ENCODE peak calls at places on chromosomes 3 and 15, in seven cellular contexts. K is retinal pigment epithelial cell, O is aorta, Y is transverse colon, U is tibial nerve, B is adrenal gland, Q is A549. V is an unnamed sample.

GRCh38 chr15:77528968-77529319 is 103.8 kb downstream of the LINGO1 start:
- DNase-seq in Y (no peak), K (no peak), U (no peak), B (no peak), Q (no peak), O (peak), V (no peak)

GRCh38 chr3:196431193-196432136 is 762 bp downstream of the UBXN7 start:
- DNase-seq in K (no peak), U (no peak), O (peak), B (peak), Q (peak), Y (peak), V (no peak)

GRCh38 chr15:59420108-59420507 is 17.9 kb upstream of the FAM81A start:
- DNase-seq in B (no peak), Q (no peak), K (no peak), U (no peak), Y (no peak), O (no peak), V (no peak)

GRCh38 chr15:92392966-92393286 is 755 bp upstream of the ST8SIA2 start:
- DNase-seq in Q (no peak), K (no peak), B (no peak), O (no peak), U (no peak), Y (no peak), V (no peak)

GRCh38 chr15:30923429-30923828 is 19.7 kb downstream of the FAN1 start:
- DNase-seq in U (no peak), Y (no peak), Q (no peak), K (no peak), B (no peak), O (no peak), V (no peak)

GRCh38 chr3:179304605-179305004 is 18.2 kb upstream of the ZNF639 start:
- DNase-seq in Y (no peak), O (no peak), U (no peak), Q (no peak), K (no peak), B (no peak), V (no peak)

GRCh38 chr3:14453368-14453710 is 50.9 kb downstream of the SLC6A6 start:
- DNase-seq in B (no peak), O (no peak), Y (no peak), K (no peak), U (no peak), Q (no peak), V (no peak)

GRCh38 chr3:1172642-1173041 is 79.8 kb downstream of the CNTN6 start:
- DNase-seq in Q (no peak), B (peak), K (no peak), O (no peak), U (no peak), Y (no peak), V (no peak)

GRCh38 chr15:22902046-22902445 is 63.6 kb downstream of the NIPA2 start:
- DNase-seq in O (peak), Q (no peak), B (no peak), U (no peak), Y (no peak), K (no peak), V (no peak)

GRCh38 chr3:53194218-53195065 is 33.4 kb downstream of the PRKCD start:
- DNase-seq in B (peak), Q (no peak), O (peak), U (no peak), K (no peak), Y (no peak), V (no peak)

GRCh38 chr15:76514292-76514691 is 177.7 kb downstream of the ISL2 start:
- DNase-seq in Y (no peak), Q (no peak), O (no peak), K (no peak), U (no peak), B (no peak), V (no peak)

GRCh38 chr3:104687362-104687761 is 679.3 kb upstream of the ALCAM start:
- DNase-seq in B (no peak), Q (no peak), K (no peak), O (no peak), Y (no peak), U (no peak), V (no peak)

GRCh38 chr3:120393761-120394160 is 44.6 kb upstream of the LRRC58 start:
- DNase-seq in U (no peak), Q (no peak), Y (no peak), O (no peak), K (no peak), B (no peak), V (no peak)

GRCh38 chr3:57152150-57152549 is 13.0 kb downstream of the IL17RD start:
- DNase-seq in Q (no peak), B (peak), O (no peak), K (no peak), U (no peak), Y (no peak), V (no peak)
- H3K4me3 ChIP-seq in Q (no peak), B (no peak), O (no peak), K (peak), U (no peak), Y (no peak), V (no peak)

DNA sequence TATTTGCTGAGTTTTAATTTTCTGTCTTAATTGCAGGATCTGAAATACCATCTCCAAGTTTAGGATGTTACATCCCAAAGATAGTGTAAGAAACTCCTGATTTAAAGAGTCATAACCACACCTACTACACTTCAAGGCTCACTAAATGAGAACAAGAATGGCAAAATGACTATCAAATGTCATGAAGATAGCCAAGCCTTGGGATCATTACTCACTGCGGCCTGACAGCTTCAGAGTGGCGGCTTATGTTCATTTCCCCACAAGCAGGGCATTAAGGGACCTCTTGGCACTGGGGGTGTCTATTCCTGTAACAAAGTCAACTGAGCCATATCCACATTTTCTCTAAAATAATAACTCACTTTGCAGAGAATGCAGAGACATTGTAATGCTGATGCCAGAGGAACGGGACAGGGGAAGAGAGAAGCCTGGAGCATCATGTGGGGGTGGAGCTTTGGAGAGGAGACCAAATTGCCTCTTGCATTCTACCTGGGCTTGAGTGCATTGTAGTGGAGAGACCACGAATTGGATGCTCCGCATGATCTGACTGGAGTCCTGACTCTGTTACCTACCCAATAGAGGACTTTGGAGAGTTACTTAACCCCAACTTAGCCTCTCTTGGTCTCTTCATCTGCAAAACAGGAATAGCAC is 219.2 kb downstream of the OPA1 start:
- DNase-seq in Q (no peak), B (peak), O (no peak), U (no peak), K (no peak), Y (no peak), V (no peak)
- H3K4me3 ChIP-seq in Q (no peak), B (no peak), O (no peak), U (no peak), K (no peak), Y (no peak), V (no peak)

DNA sequence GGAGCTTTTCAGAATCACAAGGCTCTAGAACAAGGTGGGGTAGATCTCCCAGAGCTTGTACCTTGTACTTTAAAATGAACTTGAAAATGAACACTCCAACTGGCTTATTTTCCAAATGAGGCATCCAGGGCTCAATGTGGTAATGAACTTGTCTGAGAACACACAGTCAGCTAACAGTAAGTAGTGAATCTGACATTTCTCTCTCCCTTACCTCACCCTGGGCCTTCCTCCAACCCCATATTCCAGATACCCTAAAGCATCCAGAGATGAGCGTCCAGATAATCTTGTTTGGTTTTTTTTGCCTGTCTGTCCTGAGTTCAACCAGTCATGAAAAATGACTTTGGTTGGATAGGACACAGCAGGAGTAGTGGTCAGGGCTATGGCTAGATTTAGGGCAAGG is 81.7 kb upstream of the THBS1 start:
- DNase-seq in U (no peak), K (no peak), B (no peak), Q (no peak), Y (no peak), O (no peak), V (no peak)
- H3K4me3 ChIP-seq in U (no peak), K (no peak), B (no peak), Q (no peak), Y (no peak), O (no peak), V (no peak)

DNA sequence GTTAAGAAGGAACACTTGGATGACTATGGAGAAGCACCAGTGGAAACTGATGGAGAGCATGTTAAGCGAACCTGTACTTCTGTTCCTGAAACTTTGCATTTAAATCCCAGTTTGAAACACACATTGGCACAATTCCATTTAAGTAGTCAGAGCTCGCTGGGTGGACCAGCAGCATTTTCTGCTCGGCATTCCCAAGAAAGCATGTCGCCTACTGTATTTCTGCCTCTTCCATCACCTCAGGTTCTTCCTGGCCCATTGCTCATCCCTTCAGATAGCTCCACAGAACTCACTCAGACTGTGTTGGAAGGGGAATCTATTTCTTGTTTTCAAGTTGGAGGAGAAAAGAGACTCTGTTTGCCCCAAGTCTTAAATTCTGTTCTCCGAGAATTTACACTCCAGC is 3.0 kb downstream of the SKIL start:
- DNase-seq in O (no peak), Q (no peak), K (no peak), U (no peak), B (no peak), Y (no peak), V (no peak)
- H3K4me3 ChIP-seq in O (peak), Q (peak), K (peak), U (no peak), B (no peak), Y (no peak), V (no peak)

GRCh38 chr3:4351164-4351855 is 48.1 kb downstream of the SETMAR start:
- DNase-seq in Q (no peak), U (no peak), O (no peak), B (no peak), Y (no peak), K (peak), V (no peak)

GRCh38 chr3:4351872-4352271 is 48.7 kb downstream of the SETMAR start:
- DNase-seq in B (no peak), Q (no peak), Y (no peak), K (peak), O (no peak), U (no peak), V (no peak)

GRCh38 chr3:4355401-4356224 is 52.4 kb downstream of the SETMAR start:
- DNase-seq in K (peak), Q (no peak), U (peak), B (peak), O (no peak), Y (no peak), V (no peak)

GRCh38 chr3:4356225-4356540 is 53.0 kb downstream of the SETMAR start:
- DNase-seq in K (no peak), B (no peak), Y (no peak), U (no peak), O (no peak), Q (no peak), V (no peak)

GRCh38 chr3:4350789-4351163 is 47.6 kb downstream of the SETMAR start:
- DNase-seq in K (no peak), O (no peak), U (no peak), B (peak), Q (peak), Y (peak), V (peak)
- H3K4me3 ChIP-seq in K (peak), O (peak), U (peak), B (peak), Q (no peak), Y (no peak), V (no peak)

DNA sequence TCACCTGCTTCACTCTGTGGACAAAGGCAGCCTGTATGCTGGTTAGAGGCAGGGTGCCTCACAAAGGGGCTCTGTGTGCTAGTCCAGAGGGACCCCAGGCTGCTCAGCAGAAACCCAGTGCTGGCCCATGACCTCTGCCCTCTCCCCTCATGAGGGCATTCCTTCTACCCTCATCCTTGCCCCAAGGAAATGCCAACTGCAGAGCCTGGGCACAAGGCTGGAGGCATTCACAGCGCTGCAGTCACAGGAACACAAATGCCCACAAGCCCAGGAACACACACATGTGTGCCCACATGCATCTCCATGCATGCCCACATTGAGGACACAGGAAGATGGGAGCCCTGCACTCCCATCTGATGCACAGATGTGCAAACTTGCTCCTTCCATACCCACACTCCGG is 3.8 kb downstream of the INKA1 start:
- DNase-seq in U (no peak), B (no peak), K (no peak), Q (no peak), O (no peak), Y (no peak), V (no peak)
- H3K4me3 ChIP-seq in U (no peak), B (no peak), K (no peak), Q (no peak), O (no peak), Y (no peak), V (no peak)

GRCh38 chr15:74587924-74588323 is 27.7 kb upstream of the CLK3 start:
- DNase-seq in B (no peak), K (no peak), U (no peak), O (no peak), Q (no peak), Y (no peak), V (no peak)
- H3K4me3 ChIP-seq in B (no peak), K (no peak), U (no peak), O (no peak), Q (no peak), Y (no peak), V (no peak)

GRCh38 chr3:172536993-172537419 is 13.8 kb upstream of the TNFSF10 start:
- DNase-seq in Y (no peak), K (no peak), Q (no peak), B (no peak), U (no peak), O (no peak), V (no peak)

GRCh38 chr3:172537521-172538158 is 14.4 kb upstream of the TNFSF10 start:
- DNase-seq in K (no peak), U (no peak), O (no peak), B (no peak), Q (no peak), Y (no peak), V (no peak)

GRCh38 chr3:172539273-172539672 is 16.0 kb upstream of the TNFSF10 start:
- DNase-seq in U (no peak), B (no peak), K (no peak), Q (no peak), Y (no peak), O (no peak), V (no peak)

GRCh38 chr3:172536505-172536904 is 13.3 kb upstream of the TNFSF10 start:
- DNase-seq in K (no peak), U (no peak), O (no peak), Q (no peak), B (no peak), Y (no peak), V (no peak)

GRCh38 chr3:172538368-172539264 is 15.4 kb upstream of the TNFSF10 start:
- DNase-seq in Q (no peak), Y (no peak), K (no peak), B (no peak), O (no peak), U (no peak), V (no peak)
- H3K4me3 ChIP-seq in Q (no peak), Y (no peak), K (no peak), B (no peak), O (no peak), U (no peak), V (no peak)

GRCh38 chr3:8769088-8769822 is at the start of gene OXTR:
- DNase-seq in B (peak), U (peak), K (no peak), Y (peak), O (peak), Q (peak), V (no peak)

GRCh38 chr3:8766148-8766547 is 3.3 kb downstream of the OXTR start:
- DNase-seq in B (peak), Q (no peak), U (no peak), K (no peak), O (no peak), Y (no peak), V (no peak)

GRCh38 chr3:8768364-8769087 is 887 bp downstream of the OXTR start:
- DNase-seq in Q (no peak), O (no peak), B (peak), K (no peak), U (no peak), Y (no peak), V (no peak)

GRCh38 chr3:8767181-8767666 is 2.2 kb downstream of the OXTR start:
- DNase-seq in Y (no peak), B (peak), U (no peak), O (no peak), Q (no peak), K (no peak), V (no peak)

GRCh38 chr3:8767667-8768363 is 1.6 kb downstream of the OXTR start:
- DNase-seq in Y (peak), Q (no peak), U (no peak), O (no peak), K (no peak), B (peak), V (no peak)
- H3K4me3 ChIP-seq in Y (no peak), Q (no peak), U (no peak), O (no peak), K (peak), B (no peak), V (no peak)

GRCh38 chr3:188583476-188584161 is 429.7 kb downstream of the LPP start:
- DNase-seq in K (no peak), Y (peak), U (no peak), O (no peak), B (no peak), Q (no peak), V (no peak)

GRCh38 chr3:188581791-188582190 is 427.8 kb downstream of the LPP start:
- DNase-seq in B (no peak), U (no peak), O (no peak), K (no peak), Y (no peak), Q (no peak), V (no peak)

GRCh38 chr3:188584958-188585689 is 431.2 kb downstream of the LPP start:
- DNase-seq in B (no peak), O (no peak), K (no peak), U (no peak), Q (no peak), Y (no peak), V (no peak)

GRCh38 chr3:188581365-188581764 is 427.4 kb downstream of the LPP start:
- DNase-seq in Y (no peak), K (no peak), U (no peak), Q (no peak), O (no peak), B (no peak), V (no peak)

DNA sequence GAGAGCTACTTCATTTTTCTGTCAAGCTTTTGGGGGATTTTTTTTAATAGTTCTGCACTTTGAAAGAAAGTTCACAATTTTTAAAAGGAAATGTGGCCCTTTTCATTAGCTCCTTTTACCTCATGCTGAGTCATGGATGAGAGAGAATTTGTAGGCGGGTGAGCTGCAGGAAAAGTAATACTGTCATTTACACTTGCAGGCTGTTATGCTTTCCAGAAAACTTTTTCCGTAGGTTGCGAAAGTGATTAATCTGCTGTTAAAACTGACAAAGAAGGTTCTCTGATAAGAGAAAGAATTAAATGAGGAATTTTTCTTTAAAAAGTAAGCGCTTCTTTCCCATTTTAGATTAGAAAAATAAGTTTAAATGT is 430.2 kb downstream of the LPP start:
- DNase-seq in K (peak), U (no peak), Y (no peak), O (no peak), Q (no peak), B (no peak), V (no peak)
- H3K4me3 ChIP-seq in K (no peak), U (no peak), Y (no peak), O (no peak), Q (peak), B (no peak), V (no peak)